ENCODE peak calls at places on chromosomes 12 and 14, in five cellular contexts. I is stimulated activated CD8-positive, alpha-beta memory T cell treated with anti-CD3 and anti-CD28 coated beads, Interleukin-15, amount 100 ng/mL, for 24 hours; T is NCI-H2107; U is amniotic stem cell; M is ureter. S is an unnamed sample.

GRCh38 chr12:120821878-120822277 is 82.3 kb downstream of the SPPL3 start:
- DNase-seq in U (no peak), M (no peak), T (no peak), I (no peak), S (no peak)

GRCh38 chr12:93622485-93622884 is 50.0 kb downstream of the SOCS2 start:
- DNase-seq in M (no peak), T (no peak), U (no peak), I (no peak), S (no peak)

GRCh38 chr12:30874455-30875313 is 51.9 kb upstream of the TSPAN11 start:
- DNase-seq in M (no peak), I (no peak), T (peak; percentile 69), U (no peak), S (no peak)

GRCh38 chr12:6772331-6772695 is at the start of gene LAG3:
- DNase-seq in T (no peak), U (no peak), M (no peak), I (peak; percentile 32), S (no peak)

GRCh38 chr12:45477526-45477925 is 252.0 kb upstream of the ARID2 start:
- DNase-seq in M (no peak), I (no peak), U (no peak), T (no peak), S (no peak)

GRCh38 chr12:115920395-115921183 is 356.9 kb downstream of the MED13L start:
- DNase-seq in T (no peak), U (no peak), I (no peak), M (no peak), S (no peak)

GRCh38 chr12:94099191-94099983 is 49.0 kb upstream of the PLXNC1 start:
- DNase-seq in M (no peak), T (no peak), I (no peak), U (peak; percentile 56), S (no peak)

GRCh38 chr14:79407572-79407971 is 803.7 kb downstream of the DIO2 start:
- DNase-seq in M (no peak), I (no peak), T (no peak), U (no peak), S (no peak)

GRCh38 chr14:81533212-81533535 is 479 bp downstream of the SEL1L start:
- DNase-seq in M (no peak), T (no peak), I (no peak), U (no peak), S (no peak)

GRCh38 chr12:117071009-117071408 is 28.2 kb downstream of the TESC start:
- DNase-seq in T (no peak), I (no peak), U (no peak), M (no peak), S (no peak)

GRCh38 chr12:52849511-52849910 is 717 bp upstream of the KRT78 start:
- DNase-seq in M (no peak), I (no peak), U (no peak), T (no peak), S (no peak)

GRCh38 chr14:22002860-22003284 is 329.3 kb upstream of the OR4E1 start:
- DNase-seq in U (no peak), I (peak; percentile 17), M (no peak), T (no peak), S (no peak)

GRCh38 chr12:2414810-2415567 is 362.2 kb downstream of the CACNA1C start:
- DNase-seq in M (no peak), T (no peak), U (no peak), I (no peak), S (no peak)

GRCh38 chr12:49818241-49818640 is 10.0 kb downstream of the NCKAP5L start:
- DNase-seq in T (no peak), I (no peak), M (no peak), U (no peak), S (no peak)

GRCh38 chr12:92194566-92194965 is 48.9 kb upstream of the BTG1 start:
- DNase-seq in U (no peak), T (no peak), M (no peak), I (no peak), S (no peak)

S was measured in retinal pigment epithelial cell.